ENCODE peak calls at places on chromosomes 4 and X, in six cellular contexts. N, S, M, L, X and G are unnamed samples.
A peak's percentile ranks its signal among the peaks of the same experiment; 100 is the strongest.

GRCh38 chr4:183097251-183098079 is 1.6 kb upstream of the WWC2 start:
- DNase-seq in N (no peak), S (no peak), M (peak; percentile 29), L (no peak), X (peak; percentile 22), G (no peak)

GRCh38 chrX:154002215-154002719 is 17.4 kb downstream of the IRAK1 start:
- DNase-seq in N (no peak), S (peak; percentile 6), M (peak; percentile 53), L (peak; percentile 23), X (no peak), G (peak; percentile 83)

GRCh38 chr4:82419451-82419850 is 10.8 kb downstream of the HNRNPDL start:
- DNase-seq in N (no peak), S (no peak), M (no peak), L (no peak), X (no peak), G (no peak)

GRCh38 chrX:142001934-142002333 is 98.2 kb downstream of the MAGEC1 start:
- DNase-seq in N (no peak), S (peak; percentile 1), M (no peak), L (no peak), X (no peak), G (peak; percentile 50)

GRCh38 chrX:153900806-153901752 is 3.4 kb upstream of the AVPR2 start:
- DNase-seq in N (peak; percentile 87), S (peak; percentile 89), M (peak; percentile 56), L (peak; percentile 86), X (peak; percentile 53), G (peak; percentile 95)

GRCh38 chr4:101953949-101954348 is 163.4 kb downstream of the BANK1 start:
- DNase-seq in N (no peak), S (peak; percentile 81), M (no peak), L (no peak), X (no peak), G (peak; percentile 80)

GRCh38 chr4:147362868-147363440 is 117.9 kb upstream of the EDNRA start:
- DNase-seq in N (no peak), S (no peak), M (peak; percentile 42), L (no peak), X (peak; percentile 66), G (peak; percentile 70)

GRCh38 chrX:122026665-122027064 is 979.3 kb downstream of the GLUD2 start:
- DNase-seq in N (no peak), S (no peak), M (no peak), L (no peak), X (no peak), G (no peak)

GRCh38 chr4:146930673-146931072 is 15.0 kb downstream of the TTC29 start:
- DNase-seq in N (no peak), S (no peak), M (no peak), L (no peak), X (no peak), G (no peak)

GRCh38 chrX:10444204-10444603 is 176.2 kb downstream of the MID1 start:
- DNase-seq in N (no peak), S (no peak), M (no peak), L (no peak), X (no peak), G (peak; percentile 15)

GRCh38 chrX:2187352-2188115 is 313.2 kb downstream of the DHRSX start:
- DNase-seq in N (no peak), S (no peak), M (no peak), L (no peak), X (no peak), G (no peak)

GRCh38 chr4:48944659-48945290 is 38.2 kb upstream of the OCIAD2 start:
- DNase-seq in N (peak; percentile 37), S (no peak), M (peak; percentile 31), L (peak; percentile 34), X (peak; percentile 65), G (no peak)